ENCODE peak calls at places on chromosomes 1 and 21, in five cellular contexts. E, L, I, M and J are unnamed samples.

GRCh38 chr21:43816611-43817071 is 27.3 kb downstream of the RRP1 start:
- DNase-seq in E (no peak), L (no peak), I (no peak), M (no peak), J (peak; percentile 65)

GRCh38 chr1:178093958-178094751 is at the start of gene RASAL2:
- DNase-seq in E (peak; percentile 66), L (no peak), I (peak; percentile 73), M (peak; percentile 70), J (peak; percentile 92)

GRCh38 chr1:167707942-167708341 is 13.8 kb upstream of the MPZL1 start:
- DNase-seq in E (no peak), L (no peak), I (no peak), M (no peak), J (peak; percentile 58)

GRCh38 chr21:37339527-37339889 is 27.1 kb upstream of the DYRK1A start:
- DNase-seq in E (no peak), L (no peak), I (no peak), M (no peak), J (no peak)

GRCh38 chr1:243748706-243749283 is 101.2 kb downstream of the AKT3 start:
- DNase-seq in E (peak; percentile 35), L (no peak), I (no peak), M (peak; percentile 79), J (no peak)

GRCh38 chr1:28437924-28438699 is 67.7 kb upstream of the RCC1 start:
- DNase-seq in E (peak; percentile 80), L (peak; percentile 21), I (peak; percentile 74), M (peak; percentile 95), J (peak; percentile 58)

GRCh38 chr1:157173900-157174410 is 35.8 kb upstream of the ETV3 start:
- DNase-seq in E (no peak), L (no peak), I (no peak), M (no peak), J (no peak)

GRCh38 chr1:54300395-54300794 is 100.4 kb downstream of the MRPL37 start:
- DNase-seq in E (no peak), L (no peak), I (no peak), M (no peak), J (no peak)

GRCh38 chr1:51850420-51851297 is 27.9 kb downstream of the NRDC start:
- DNase-seq in E (peak; percentile 34), L (no peak), I (no peak), M (peak; percentile 44), J (no peak)

GRCh38 chr1:2528016-2528415 is 1.6 kb upstream of the PANK4 start:
- DNase-seq in E (peak; percentile 54), L (no peak), I (no peak), M (no peak), J (no peak)

GRCh38 chr1:7669559-7670208 is 101.4 kb upstream of the VAMP3 start:
- DNase-seq in E (peak; percentile 52), L (no peak), I (peak; percentile 66), M (peak; percentile 54), J (peak; percentile 96)

GRCh38 chr1:30405081-30405480 is 318.3 kb downstream of the MATN1 start:
- DNase-seq in E (no peak), L (no peak), I (peak; percentile 22), M (no peak), J (peak; percentile 30)

GRCh38 chr1:27726173-27726793 is 522 bp downstream of the FAM76A start:
- DNase-seq in E (peak; percentile 70), L (no peak), I (peak; percentile 70), M (peak; percentile 60), J (peak; percentile 84)

GRCh38 chr1:31062867-31063380 is 2.6 kb downstream of the PUM1 start:
- DNase-seq in E (no peak), L (no peak), I (no peak), M (no peak), J (no peak)

GRCh38 chr1:91617242-91617837 is 116.7 kb downstream of the CDC7 start:
- DNase-seq in E (peak; percentile 63), L (no peak), I (peak; percentile 52), M (no peak), J (peak; percentile 89)

GRCh38 chr1:207336559-207337467 is 15.3 kb downstream of the CD55 start:
- DNase-seq in E (no peak), L (no peak), I (peak; percentile 53), M (no peak), J (no peak)

GRCh38 chr1:230141002-230141648 is 74.1 kb downstream of the GALNT2 start:
- DNase-seq in E (no peak), L (no peak), I (no peak), M (no peak), J (no peak)

GRCh38 chr1:246907472-246907871 is 24.3 kb downstream of the AHCTF1 start:
- DNase-seq in E (no peak), L (no peak), I (peak; percentile 65), M (peak; percentile 63), J (no peak)

GRCh38 chr1:51268675-51269033 is 32.6 kb downstream of the RNF11 start:
- DNase-seq in E (no peak), L (no peak), I (no peak), M (no peak), J (no peak)

GRCh38 chr1:71210746-71211145 is 129.9 kb upstream of the ZRANB2 start:
- DNase-seq in E (no peak), L (no peak), I (no peak), M (no peak), J (no peak)

GRCh38 chr1:10673305-10673704 is 123.1 kb downstream of the CASZ1 start:
- DNase-seq in E (no peak), L (no peak), I (no peak), M (no peak), J (no peak)

GRCh38 chr1:52665173-52666020 is 32.4 kb downstream of the SHISAL2A start:
- DNase-seq in E (peak; percentile 44), L (no peak), I (peak; percentile 51), M (no peak), J (no peak)

GRCh38 chr1:229107302-229107815 is 163.6 kb upstream of the RAB4A start:
- DNase-seq in E (no peak), L (no peak), I (peak; percentile 26), M (no peak), J (peak; percentile 35)

GRCh38 chr1:23393706-23394105 is 24.1 kb upstream of the ZNF436 start:
- DNase-seq in E (peak; percentile 77), L (no peak), I (no peak), M (peak; percentile 25), J (peak; percentile 47)

GRCh38 chr1:38028671-38029070 is 16.1 kb downstream of the UTP11 start:
- DNase-seq in E (no peak), L (no peak), I (no peak), M (no peak), J (peak; percentile 70)

GRCh38 chr1:196877964-196878363 is 9.9 kb upstream of the CFHR4 start:
- DNase-seq in E (peak; percentile 27), L (no peak), I (no peak), M (no peak), J (peak; percentile 92)

GRCh38 chr1:222043444-222044292 is 301.8 kb upstream of the DUSP10 start:
- DNase-seq in E (no peak), L (no peak), I (no peak), M (no peak), J (no peak)

GRCh38 chr1:17409391-17409811 is 30.1 kb downstream of the RCC2 start:
- DNase-seq in E (no peak), L (no peak), I (no peak), M (no peak), J (no peak)

GRCh38 chr1:33805988-33806387 is 57.9 kb upstream of the HMGB4 start:
- DNase-seq in E (no peak), L (no peak), I (no peak), M (no peak), J (peak; percentile 45)

GRCh38 chr1:220786337-220787068 is at the start of gene MTARC1:
- DNase-seq in E (peak; percentile 62), L (no peak), I (peak; percentile 80), M (peak; percentile 39), J (peak; percentile 94)

GRCh38 chr1:206860165-206860564 is 5.3 kb upstream of the IL20 start:
- DNase-seq in E (no peak), L (no peak), I (no peak), M (no peak), J (no peak)

GRCh38 chr1:10721381-10722321 is 74.8 kb downstream of the CASZ1 start:
- DNase-seq in E (no peak), L (no peak), I (no peak), M (no peak), J (peak; percentile 77)

GRCh38 chr1:208387908-208388756 is 143.9 kb upstream of the PLXNA2 start:
- DNase-seq in E (no peak), L (no peak), I (no peak), M (no peak), J (no peak)

DNA sequence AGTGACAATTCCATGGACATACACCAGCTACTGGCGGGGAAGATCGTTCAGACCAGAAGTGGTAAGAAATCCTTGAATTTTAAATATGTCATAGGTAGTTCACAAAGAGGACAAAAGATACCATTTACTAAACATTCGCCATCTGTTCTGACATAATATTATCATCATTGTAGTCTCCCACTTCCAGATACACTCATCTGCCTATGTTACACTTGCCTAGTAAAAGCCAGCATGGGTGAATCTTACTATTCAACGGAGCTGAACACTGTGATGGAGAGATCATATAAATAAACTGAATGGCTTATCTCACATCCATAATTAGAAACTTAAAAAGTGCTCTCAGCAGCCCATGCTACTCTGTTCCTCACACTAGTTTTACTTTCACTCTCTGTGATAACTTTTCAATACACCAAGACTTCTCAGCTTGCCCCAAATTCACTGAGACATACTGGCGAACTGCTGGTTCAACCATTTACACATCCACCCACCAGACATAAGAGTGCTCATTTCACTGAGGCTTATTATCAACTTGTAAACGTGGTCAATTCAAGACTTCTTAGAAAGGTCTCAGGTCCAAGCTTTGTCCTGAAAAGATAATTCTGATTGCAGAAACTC is 463 bp upstream of the PRRC2C start:
- DNase-seq in E (no peak), L (no peak), I (no peak), M (no peak), J (no peak)
- H3K4me1 ChIP-seq in E (peaks cover 18% of the 10 kb centered on the region), L (peaks cover 19% of the 10 kb centered on the region), I (no peaks in the 10 kb centered on the region), M (peaks cover 22% of the 10 kb centered on the region), J (no peaks in the 10 kb centered on the region)

GRCh38 chr1:186374313-186375151 is 521 bp downstream of the TPR start:
- DNase-seq in E (peak; percentile 21), L (no peak), I (peak; percentile 50), M (peak; percentile 63), J (no peak)
- H3K4me1 ChIP-seq in E (peaks cover 18% of the 10 kb centered on the region), L (no peaks in the 10 kb centered on the region), I (no peaks in the 10 kb centered on the region), M (peaks cover 18% of the 10 kb centered on the region), J (no peaks in the 10 kb centered on the region)

GRCh38 chr1:223229756-223230155 is 86.7 kb upstream of the TLR5 start:
- DNase-seq in E (no peak), L (no peak), I (no peak), M (no peak), J (no peak)
- H3K4me1 ChIP-seq in E (peaks cover 6% of the 10 kb centered on the region), L (no peaks in the 10 kb centered on the region), I (no peaks in the 10 kb centered on the region), M (peaks cover 13% of the 10 kb centered on the region), J (peaks cover 13% of the 10 kb centered on the region)

GRCh38 chr1:16391408-16391807 is 24.4 kb downstream of the SZRD1 start:
- DNase-seq in E (no peak), L (no peak), I (no peak), M (no peak), J (no peak)

GRCh38 chr1:16394178-16394521 is 27.1 kb downstream of the SZRD1 start:
- DNase-seq in E (no peak), L (no peak), I (no peak), M (no peak), J (no peak)

GRCh38 chr1:16394977-16395376 is 27.9 kb downstream of the SZRD1 start:
- DNase-seq in E (no peak), L (no peak), I (no peak), M (no peak), J (no peak)

GRCh38 chr1:16392740-16393139 is 25.7 kb downstream of the SZRD1 start:
- DNase-seq in E (no peak), L (no peak), I (no peak), M (no peak), J (no peak)

GRCh38 chr1:16393255-16394177 is 26.5 kb downstream of the SZRD1 start:
- DNase-seq in E (no peak), L (no peak), I (no peak), M (no peak), J (no peak)
- H3K4me1 ChIP-seq in E (peaks cover 3% of the 10 kb centered on the region), L (peaks cover 25% of the 10 kb centered on the region), I (no peaks in the 10 kb centered on the region), M (peaks cover 13% of the 10 kb centered on the region), J (peaks cover 2% of the 10 kb centered on the region)